ENCODE peak calls at places on chromosomes 5 and 9, in seven cellular contexts. One of them, this sample, is unnamed.

GRCh38 chr5:109649371-109649770 is 40.4 kb upstream of the MAN2A1 start:
- DNase-seq in IMR-90: no peak
- DNase-seq in mesenchymal stem cell: no peak
- DNase-seq in H9: no peak
- DNase-seq in mesendoderm: no peak
- DNase-seq in trophoblast cell: no peak
- DNase-seq in H1: no peak
- DNase-seq in this sample: no peak

GRCh38 chr5:88251048-88251711 is 17.5 kb downstream of the TMEM161B start:
- DNase-seq in H9: no peak
- DNase-seq in IMR-90: peak
- DNase-seq in trophoblast cell: no peak
- DNase-seq in mesenchymal stem cell: peak
- DNase-seq in H1: no peak
- DNase-seq in mesendoderm: no peak
- DNase-seq in this sample: no peak

GRCh38 chr9:135369401-135369800 is 110.2 kb upstream of the PPP1R26 start:
- DNase-seq in mesenchymal stem cell: no peak
- DNase-seq in trophoblast cell: no peak
- DNase-seq in mesendoderm: peak
- DNase-seq in H9: no peak
- DNase-seq in IMR-90: no peak
- DNase-seq in H1: no peak
- DNase-seq in this sample: no peak

GRCh38 chr9:14056235-14056930 is 257.6 kb downstream of the NFIB start:
- DNase-seq in IMR-90: no peak
- DNase-seq in trophoblast cell: no peak
- DNase-seq in H9: no peak
- DNase-seq in mesenchymal stem cell: peak
- DNase-seq in mesendoderm: peak
- DNase-seq in H1: no peak
- DNase-seq in this sample: no peak

GRCh38 chr5:148125641-148126040 is 42.7 kb upstream of the SPINK14 start:
- DNase-seq in trophoblast cell: no peak
- DNase-seq in mesendoderm: peak
- DNase-seq in IMR-90: peak
- DNase-seq in mesenchymal stem cell: peak
- DNase-seq in H1: no peak
- DNase-seq in H9: no peak
- DNase-seq in this sample: no peak

GRCh38 chr5:39947657-39948056 is 522.9 kb upstream of the DAB2 start:
- DNase-seq in H9: no peak
- DNase-seq in mesenchymal stem cell: no peak
- DNase-seq in trophoblast cell: no peak
- DNase-seq in H1: no peak
- DNase-seq in IMR-90: peak
- DNase-seq in mesendoderm: no peak
- DNase-seq in this sample: no peak

GRCh38 chr5:144585716-144586115 is 415.0 kb downstream of the KCTD16 start:
- DNase-seq in trophoblast cell: no peak
- DNase-seq in IMR-90: no peak
- DNase-seq in mesendoderm: no peak
- DNase-seq in mesenchymal stem cell: no peak
- DNase-seq in H1: no peak
- DNase-seq in H9: no peak
- DNase-seq in this sample: no peak

GRCh38 chr5:115810776-115811175 is 5.7 kb downstream of the CDO1 start:
- DNase-seq in H1: no peak
- DNase-seq in mesendoderm: no peak
- DNase-seq in trophoblast cell: no peak
- DNase-seq in mesenchymal stem cell: no peak
- DNase-seq in H9: no peak
- DNase-seq in IMR-90: peak
- DNase-seq in this sample: no peak

GRCh38 chr5:170467000-170467707 is 36.7 kb upstream of the KCNIP1 start:
- DNase-seq in mesenchymal stem cell: peak
- DNase-seq in trophoblast cell: peak
- DNase-seq in IMR-90: peak
- DNase-seq in mesendoderm: no peak
- DNase-seq in H1: peak
- DNase-seq in H9: no peak
- DNase-seq in this sample: no peak

GRCh38 chr5:125409101-125409495 is 662.7 kb upstream of the ZNF608 start:
- DNase-seq in mesendoderm: no peak
- DNase-seq in H1: no peak
- DNase-seq in H9: no peak
- DNase-seq in IMR-90: peak
- DNase-seq in mesenchymal stem cell: peak
- DNase-seq in trophoblast cell: no peak
- DNase-seq in this sample: peak

GRCh38 chr5:133750856-133751255 is 138.5 kb upstream of the FSTL4 start:
- DNase-seq in trophoblast cell: no peak
- DNase-seq in mesendoderm: no peak
- DNase-seq in H9: no peak
- DNase-seq in mesenchymal stem cell: no peak
- DNase-seq in H1: no peak
- DNase-seq in IMR-90: no peak
- DNase-seq in this sample: no peak

GRCh38 chr9:18829858-18830257 is 203.2 kb downstream of the SAXO1 start:
- DNase-seq in H9: no peak
- DNase-seq in H1: no peak
- DNase-seq in trophoblast cell: no peak
- DNase-seq in mesendoderm: no peak
- DNase-seq in IMR-90: peak
- DNase-seq in mesenchymal stem cell: no peak
- DNase-seq in this sample: no peak

GRCh38 chr5:37533851-37534250 is 154.7 kb downstream of the WDR70 start:
- DNase-seq in H1: no peak
- DNase-seq in trophoblast cell: peak
- DNase-seq in mesendoderm: no peak
- DNase-seq in mesenchymal stem cell: no peak
- DNase-seq in IMR-90: peak
- DNase-seq in H9: no peak
- DNase-seq in this sample: no peak

GRCh38 chr9:38017149-38017884 is 51.7 kb downstream of the SHB start:
- DNase-seq in H1: peak
- DNase-seq in IMR-90: peak
- DNase-seq in trophoblast cell: no peak
- DNase-seq in mesenchymal stem cell: peak
- DNase-seq in H9: peak
- DNase-seq in mesendoderm: peak
- DNase-seq in this sample: peak

GRCh38 chr5:113043491-113043931 is 66.9 kb downstream of the DCP2 start:
- DNase-seq in H1: peak
- DNase-seq in mesendoderm: no peak
- DNase-seq in H9: peak
- DNase-seq in IMR-90: no peak
- DNase-seq in mesenchymal stem cell: no peak
- DNase-seq in trophoblast cell: no peak
- DNase-seq in this sample: no peak

GRCh38 chr5:154315196-154315595 is 124.7 kb downstream of the GALNT10 start:
- DNase-seq in H9: no peak
- DNase-seq in H1: no peak
- DNase-seq in trophoblast cell: no peak
- DNase-seq in mesendoderm: peak
- DNase-seq in mesenchymal stem cell: no peak
- DNase-seq in IMR-90: no peak
- DNase-seq in this sample: no peak

GRCh38 chr9:137672907-137673791 is 54.3 kb downstream of the EHMT1 start:
- DNase-seq in IMR-90: peak
- DNase-seq in H1: no peak
- DNase-seq in mesenchymal stem cell: peak
- DNase-seq in trophoblast cell: peak
- DNase-seq in mesendoderm: peak
- DNase-seq in H9: no peak
- DNase-seq in this sample: no peak

GRCh38 chr5:71828641-71829040 is 109.6 kb downstream of the CARTPT start:
- DNase-seq in mesenchymal stem cell: peak
- DNase-seq in H9: no peak
- DNase-seq in trophoblast cell: no peak
- DNase-seq in mesendoderm: no peak
- DNase-seq in H1: no peak
- DNase-seq in IMR-90: peak
- DNase-seq in this sample: no peak

GRCh38 chr9:129889936-129890717 is 54.9 kb downstream of the USP20 start:
- DNase-seq in mesenchymal stem cell: no peak
- DNase-seq in H1: peak
- DNase-seq in IMR-90: no peak
- DNase-seq in H9: peak
- DNase-seq in trophoblast cell: no peak
- DNase-seq in mesendoderm: peak
- DNase-seq in this sample: no peak

GRCh38 chr5:129440424-129440823 is 19.7 kb upstream of the ADAMTS19 start:
- DNase-seq in mesenchymal stem cell: no peak
- DNase-seq in trophoblast cell: no peak
- DNase-seq in mesendoderm: no peak
- DNase-seq in IMR-90: no peak
- DNase-seq in H9: no peak
- DNase-seq in H1: no peak
- DNase-seq in this sample: no peak
- H2AK5ac ChIP-seq in mesenchymal stem cell: no peak
- H2AK5ac ChIP-seq in trophoblast cell: no peak
- H2AK5ac ChIP-seq in mesendoderm: no peak
- H2AK5ac ChIP-seq in IMR-90: no peak
- H2AK5ac ChIP-seq in H9: no peak
- H2AK5ac ChIP-seq in H1: no peak
- H2AK5ac ChIP-seq in this sample: no peak

GRCh38 chr5:114695292-114695904 is 333.5 kb downstream of the KCNN2 start:
- DNase-seq in mesendoderm: no peak
- DNase-seq in IMR-90: no peak
- DNase-seq in H1: no peak
- DNase-seq in trophoblast cell: no peak
- DNase-seq in H9: no peak
- DNase-seq in mesenchymal stem cell: no peak
- DNase-seq in this sample: no peak
- H2AK5ac ChIP-seq in mesendoderm: no peak
- H2AK5ac ChIP-seq in IMR-90: no peak
- H2AK5ac ChIP-seq in H1: no peak
- H2AK5ac ChIP-seq in trophoblast cell: no peak
- H2AK5ac ChIP-seq in H9: no peak
- H2AK5ac ChIP-seq in mesenchymal stem cell: no peak
- H2AK5ac ChIP-seq in this sample: no peak

DNA sequence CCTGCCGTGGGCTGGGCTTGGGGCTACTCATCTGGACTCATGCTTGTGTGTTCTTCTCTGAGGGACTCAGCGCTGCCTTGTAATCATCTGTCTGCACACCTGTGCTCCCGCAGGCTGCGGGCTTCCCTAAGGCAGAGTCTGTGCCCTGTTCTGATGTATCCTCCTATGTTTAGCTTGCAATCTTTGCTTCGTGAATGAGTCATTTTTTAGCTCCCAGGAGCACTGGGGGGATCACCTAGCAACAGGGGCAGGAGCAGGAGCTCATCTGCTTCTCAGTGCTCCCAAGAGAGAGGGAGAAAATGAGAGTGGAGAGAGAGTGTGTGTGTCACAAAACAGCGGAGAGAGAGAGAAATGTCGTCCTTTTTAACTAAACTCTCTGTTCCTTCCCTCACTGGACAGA is 202.4 kb upstream of the ZNF618 start:
- DNase-seq in mesendoderm: no peak
- DNase-seq in H9: no peak
- DNase-seq in mesenchymal stem cell: peak
- DNase-seq in H1: no peak
- DNase-seq in IMR-90: peak
- DNase-seq in trophoblast cell: peak
- DNase-seq in this sample: no peak
- H2AK5ac ChIP-seq in mesendoderm: no peak
- H2AK5ac ChIP-seq in H9: no peak
- H2AK5ac ChIP-seq in mesenchymal stem cell: no peak
- H2AK5ac ChIP-seq in H1: no peak
- H2AK5ac ChIP-seq in IMR-90: peak
- H2AK5ac ChIP-seq in trophoblast cell: no peak
- H2AK5ac ChIP-seq in this sample: no peak

DNA sequence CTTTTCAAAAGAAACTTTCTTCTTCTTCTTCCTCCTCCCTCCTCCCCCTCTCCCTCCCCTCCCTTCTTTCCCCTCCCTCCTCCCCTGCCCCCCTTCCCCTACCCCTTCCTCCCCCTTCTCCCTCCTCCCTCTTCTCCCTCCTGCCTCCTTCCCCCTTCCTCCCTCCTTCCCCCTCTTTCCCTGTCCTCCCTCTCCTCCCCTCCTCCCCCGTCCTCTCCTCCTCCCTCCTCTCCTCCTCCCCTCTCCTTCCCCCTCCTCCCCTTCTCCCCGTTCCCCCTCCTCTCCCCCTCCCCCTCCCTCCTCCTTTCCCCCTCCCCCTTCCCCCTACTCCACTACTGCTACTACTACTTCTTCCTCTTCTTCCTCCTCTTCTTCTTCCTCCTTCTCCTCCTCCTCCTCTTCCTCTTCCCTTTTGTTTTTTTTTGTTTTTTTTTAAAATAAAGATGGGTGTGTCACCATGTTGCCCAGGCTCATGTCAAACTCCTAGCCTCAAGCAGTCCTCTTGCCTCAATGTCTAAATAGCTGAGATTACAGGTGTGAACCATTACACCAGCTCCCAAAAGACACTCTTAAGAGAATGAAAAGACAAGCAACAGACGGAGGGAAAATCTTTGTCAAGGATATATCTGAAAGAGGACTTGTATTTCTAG is 87.5 kb downstream of the SCAMP1 start:
- DNase-seq in trophoblast cell: no peak
- DNase-seq in H9: no peak
- DNase-seq in mesenchymal stem cell: no peak
- DNase-seq in mesendoderm: peak
- DNase-seq in H1: no peak
- DNase-seq in IMR-90: no peak
- DNase-seq in this sample: no peak
- H2AK5ac ChIP-seq in trophoblast cell: no peak
- H2AK5ac ChIP-seq in H9: no peak
- H2AK5ac ChIP-seq in mesenchymal stem cell: no peak
- H2AK5ac ChIP-seq in mesendoderm: no peak
- H2AK5ac ChIP-seq in H1: no peak
- H2AK5ac ChIP-seq in IMR-90: no peak
- H2AK5ac ChIP-seq in this sample: no peak

GRCh38 chr9:9257999-9258398 is 1354.8 kb downstream of the PTPRD start:
- DNase-seq in H9: no peak
- DNase-seq in mesendoderm: no peak
- DNase-seq in trophoblast cell: no peak
- DNase-seq in IMR-90: no peak
- DNase-seq in H1: no peak
- DNase-seq in mesenchymal stem cell: no peak
- DNase-seq in this sample: no peak
- H2AK5ac ChIP-seq in H9: no peak
- H2AK5ac ChIP-seq in mesendoderm: no peak
- H2AK5ac ChIP-seq in trophoblast cell: no peak
- H2AK5ac ChIP-seq in IMR-90: no peak
- H2AK5ac ChIP-seq in H1: no peak
- H2AK5ac ChIP-seq in mesenchymal stem cell: no peak
- H2AK5ac ChIP-seq in this sample: no peak

GRCh38 chr5:80231693-80232092 is 24.2 kb downstream of the SERINC5 start:
- DNase-seq in trophoblast cell: no peak
- DNase-seq in mesendoderm: no peak
- DNase-seq in H9: no peak
- DNase-seq in IMR-90: no peak
- DNase-seq in H1: no peak
- DNase-seq in mesenchymal stem cell: no peak
- DNase-seq in this sample: no peak
- H2AK5ac ChIP-seq in trophoblast cell: no peak
- H2AK5ac ChIP-seq in mesendoderm: no peak
- H2AK5ac ChIP-seq in H9: no peak
- H2AK5ac ChIP-seq in IMR-90: peak
- H2AK5ac ChIP-seq in H1: no peak
- H2AK5ac ChIP-seq in mesenchymal stem cell: no peak
- H2AK5ac ChIP-seq in this sample: no peak

This sample was measured in neuronal stem cell.